ENCODE peak calls at places on chromosomes 12 and 14, in eight cellular contexts. One of them, this sample, is unnamed.
A peak's percentile ranks its signal among the peaks of the same experiment; 100 is the strongest.

GRCh38 chr12:122117979-122118378 is 39.4 kb downstream of the MLXIP start:
- DNase-seq in occipital lobe: peak; percentile 14
- DNase-seq in right atrium auricular region: no peak
- DNase-seq in T-helper 22 cell: no peak
- DNase-seq in activated naive CD4-positive, alpha-beta T cell treated with anti-CD3 and anti-CD28 coated beads for 36 hours: no peak
- DNase-seq in Kasumi-1: no peak
- DNase-seq in naive B cell: no peak
- DNase-seq in AG10803: no peak
- DNase-seq in this sample: no peak

GRCh38 chr12:29732211-29732992 is 51.3 kb downstream of the TMTC1 start:
- DNase-seq in AG10803: no peak
- DNase-seq in right atrium auricular region: no peak
- DNase-seq in T-helper 22 cell: no peak
- DNase-seq in Kasumi-1: no peak
- DNase-seq in naive B cell: no peak
- DNase-seq in activated naive CD4-positive, alpha-beta T cell treated with anti-CD3 and anti-CD28 coated beads for 36 hours: no peak
- DNase-seq in occipital lobe: no peak
- DNase-seq in this sample: no peak

GRCh38 chr14:29554335-29554734 is 373.3 kb downstream of the PRKD1 start:
- DNase-seq in Kasumi-1: no peak
- DNase-seq in occipital lobe: no peak
- DNase-seq in AG10803: no peak
- DNase-seq in right atrium auricular region: no peak
- DNase-seq in activated naive CD4-positive, alpha-beta T cell treated with anti-CD3 and anti-CD28 coated beads for 36 hours: no peak
- DNase-seq in T-helper 22 cell: no peak
- DNase-seq in naive B cell: no peak
- DNase-seq in this sample: no peak

GRCh38 chr14:36996133-36996856 is 176.1 kb downstream of the SLC25A21 start:
- DNase-seq in naive B cell: no peak
- DNase-seq in T-helper 22 cell: no peak
- DNase-seq in Kasumi-1: no peak
- DNase-seq in right atrium auricular region: no peak
- DNase-seq in AG10803: peak; percentile 66
- DNase-seq in activated naive CD4-positive, alpha-beta T cell treated with anti-CD3 and anti-CD28 coated beads for 36 hours: no peak
- DNase-seq in occipital lobe: no peak
- DNase-seq in this sample: no peak

GRCh38 chr14:99523661-99524050 is 42.4 kb downstream of the CCNK start:
- DNase-seq in T-helper 22 cell: no peak
- DNase-seq in AG10803: no peak
- DNase-seq in activated naive CD4-positive, alpha-beta T cell treated with anti-CD3 and anti-CD28 coated beads for 36 hours: no peak
- DNase-seq in Kasumi-1: no peak
- DNase-seq in naive B cell: no peak
- DNase-seq in occipital lobe: no peak
- DNase-seq in right atrium auricular region: no peak
- DNase-seq in this sample: no peak

GRCh38 chr12:124369055-124369900 is 74.4 kb downstream of the RFLNA start:
- DNase-seq in activated naive CD4-positive, alpha-beta T cell treated with anti-CD3 and anti-CD28 coated beads for 36 hours: no peak
- DNase-seq in occipital lobe: peak; percentile 75
- DNase-seq in Kasumi-1: no peak
- DNase-seq in T-helper 22 cell: no peak
- DNase-seq in naive B cell: no peak
- DNase-seq in AG10803: peak; percentile 92
- DNase-seq in right atrium auricular region: peak; percentile 94
- DNase-seq in this sample: no peak

GRCh38 chr14:93788557-93789365 is 476 bp upstream of the PRIMA1 start:
- DNase-seq in naive B cell: no peak
- DNase-seq in AG10803: no peak
- DNase-seq in right atrium auricular region: peak; percentile 67
- DNase-seq in T-helper 22 cell: no peak
- DNase-seq in Kasumi-1: no peak
- DNase-seq in activated naive CD4-positive, alpha-beta T cell treated with anti-CD3 and anti-CD28 coated beads for 36 hours: no peak
- DNase-seq in occipital lobe: peak; percentile 47
- DNase-seq in this sample: no peak

GRCh38 chr14:24908592-24909236 is 141.2 kb downstream of the STXBP6 start:
- DNase-seq in AG10803: no peak
- DNase-seq in right atrium auricular region: no peak
- DNase-seq in T-helper 22 cell: no peak
- DNase-seq in occipital lobe: no peak
- DNase-seq in Kasumi-1: no peak
- DNase-seq in activated naive CD4-positive, alpha-beta T cell treated with anti-CD3 and anti-CD28 coated beads for 36 hours: no peak
- DNase-seq in naive B cell: no peak
- DNase-seq in this sample: no peak

GRCh38 chr14:68787235-68787727 is 5.6 kb downstream of the ZFP36L1 start:
- DNase-seq in activated naive CD4-positive, alpha-beta T cell treated with anti-CD3 and anti-CD28 coated beads for 36 hours: peak; percentile 51
- DNase-seq in right atrium auricular region: peak; percentile 66
- DNase-seq in naive B cell: no peak
- DNase-seq in occipital lobe: no peak
- DNase-seq in Kasumi-1: no peak
- DNase-seq in AG10803: no peak
- DNase-seq in T-helper 22 cell: no peak
- DNase-seq in this sample: no peak

GRCh38 chr14:54374117-54374884 is 22.5 kb upstream of the CDKN3 start:
- DNase-seq in AG10803: no peak
- DNase-seq in occipital lobe: no peak
- DNase-seq in T-helper 22 cell: no peak
- DNase-seq in Kasumi-1: no peak
- DNase-seq in right atrium auricular region: no peak
- DNase-seq in activated naive CD4-positive, alpha-beta T cell treated with anti-CD3 and anti-CD28 coated beads for 36 hours: no peak
- DNase-seq in naive B cell: no peak
- DNase-seq in this sample: no peak

GRCh38 chr12:98490491-98491453 is 24.6 kb upstream of the TMPO start:
- DNase-seq in T-helper 22 cell: peak; percentile 54
- DNase-seq in activated naive CD4-positive, alpha-beta T cell treated with anti-CD3 and anti-CD28 coated beads for 36 hours: peak; percentile 91
- DNase-seq in naive B cell: peak; percentile 76
- DNase-seq in occipital lobe: peak; percentile 72
- DNase-seq in Kasumi-1: peak; percentile 76
- DNase-seq in AG10803: peak; percentile 89
- DNase-seq in right atrium auricular region: peak; percentile 96
- DNase-seq in this sample: peak; percentile 81

GRCh38 chr14:67964391-67964812 is 144.8 kb downstream of the RAD51B start:
- DNase-seq in right atrium auricular region: no peak
- DNase-seq in T-helper 22 cell: no peak
- DNase-seq in AG10803: peak; percentile 84
- DNase-seq in occipital lobe: no peak
- DNase-seq in activated naive CD4-positive, alpha-beta T cell treated with anti-CD3 and anti-CD28 coated beads for 36 hours: no peak
- DNase-seq in Kasumi-1: no peak
- DNase-seq in naive B cell: no peak
- DNase-seq in this sample: no peak

GRCh38 chr14:76834296-76834695 is 8.1 kb downstream of the LRRC74A start:
- DNase-seq in naive B cell: no peak
- DNase-seq in occipital lobe: no peak
- DNase-seq in right atrium auricular region: no peak
- DNase-seq in Kasumi-1: no peak
- DNase-seq in activated naive CD4-positive, alpha-beta T cell treated with anti-CD3 and anti-CD28 coated beads for 36 hours: no peak
- DNase-seq in T-helper 22 cell: no peak
- DNase-seq in AG10803: no peak
- DNase-seq in this sample: no peak